ENCODE peak calls at places on chromosome 9, in four cellular contexts. W is A549, Q is right cardiac atrium, S is thyroid gland. I is an unnamed sample. For H3K9me3, the result is how much of the 10 kb centered on the place peaks cover.

GRCh38 chr9:84361645-84362044 is 21.1 kb upstream of the SLC28A3 start:
- DNase-seq in S (no peak), Q (no peak), W (no peak), I (no peak)

GRCh38 chr9:125161284-125161918 is 18.1 kb upstream of the SCAI start:
- DNase-seq in W (no peak), Q (no peak), S (peak), I (peak)

GRCh38 chr9:77018058-77019009 is 1.1 kb upstream of the FOXB2 start:
- DNase-seq in S (no peak), W (no peak), Q (no peak), I (no peak)

GRCh38 chr9:71755230-71755629 is 13.1 kb downstream of the CEMIP2 start:
- DNase-seq in S (no peak), W (no peak), Q (no peak), I (no peak)

GRCh38 chr9:119688547-119688946 is 319.3 kb upstream of the BRINP1 start:
- DNase-seq in Q (no peak), W (no peak), S (no peak), I (no peak)

GRCh38 chr9:116156621-116157314 is 3.2 kb downstream of the PAPPA start:
- DNase-seq in W (peak), Q (peak), S (peak), I (no peak)

GRCh38 chr9:128987800-128988199 is 40.3 kb downstream of the NUP188 start:
- DNase-seq in Q (no peak), W (no peak), S (no peak), I (no peak)

GRCh38 chr9:114446036-114446435 is 58.3 kb upstream of the AKNA start:
- DNase-seq in S (no peak), Q (no peak), W (no peak), I (no peak)

GRCh38 chr9:37820142-37820541 is 19.5 kb downstream of the DCAF10 start:
- DNase-seq in W (no peak), Q (no peak), S (no peak), I (no peak)

GRCh38 chr9:8365029-8365428 is 565.5 kb upstream of the DMAC1 start:
- DNase-seq in S (no peak), W (no peak), Q (no peak), I (no peak)

GRCh38 chr9:122121391-122121790 is 28.3 kb upstream of the TTLL11 start:
- DNase-seq in Q (no peak), S (no peak), W (no peak), I (no peak)

GRCh38 chr9:36632892-36633291 is 60.2 kb downstream of the MELK start:
- DNase-seq in S (no peak), Q (no peak), W (peak), I (no peak)

GRCh38 chr9:127785023-127785932 is 556 bp upstream of the CDK9 start:
- DNase-seq in S (peak), W (peak), Q (peak), I (peak)

GRCh38 chr9:70409800-70410199 is 4.7 kb downstream of the KLF9 start:
- DNase-seq in Q (no peak), W (no peak), S (no peak), I (no peak)

GRCh38 chr9:123420560-123421210 is 64.7 kb downstream of the CRB2 start:
- DNase-seq in W (no peak), Q (no peak), S (no peak), I (no peak)

GRCh38 chr9:27539479-27540441 is 10.1 kb upstream of the MOB3B start:
- DNase-seq in W (peak), S (peak), Q (peak), I (no peak)

GRCh38 chr9:130942084-130942483 is 3.0 kb upstream of the FIBCD1 start:
- DNase-seq in Q (no peak), W (no peak), S (no peak), I (no peak)

GRCh38 chr9:83538172-83538889 is at the start of gene FRMD3:
- DNase-seq in Q (peak), W (peak), S (peak), I (peak)

GRCh38 chr9:95048225-95049087 is 269.1 kb downstream of the FANCC start:
- DNase-seq in S (peak), Q (peak), W (peak), I (peak)

GRCh38 chr9:79489241-79490000 is 82.3 kb upstream of the TLE4 start:
- DNase-seq in S (peak), Q (peak), W (peak), I (peak)

GRCh38 chr9:117528225-117528624 is 113.4 kb upstream of the ASTN2 start:
- DNase-seq in W (no peak), S (no peak), Q (no peak), I (no peak)

GRCh38 chr9:98568234-98568922 is 140.4 kb downstream of the GABBR2 start:
- DNase-seq in Q (no peak), S (no peak), W (no peak), I (no peak)

GRCh38 chr9:97397220-97397619 is 14.7 kb upstream of the TDRD7 start:
- DNase-seq in W (no peak), Q (no peak), S (no peak), I (no peak)

GRCh38 chr9:98045234-98046160 is 11.0 kb upstream of the NANS start:
- DNase-seq in Q (no peak), W (peak), S (no peak), I (no peak)

GRCh38 chr9:116288658-116289057 is 135.1 kb downstream of the PAPPA start:
- DNase-seq in W (peak), Q (no peak), S (no peak), I (no peak)

GRCh38 chr9:23830949-23831730 is 5.1 kb upstream of the ELAVL2 start:
- DNase-seq in S (no peak), W (no peak), Q (no peak), I (no peak)

GRCh38 chr9:88498880-88499279 is 36.1 kb upstream of the NXNL2 start:
- DNase-seq in S (peak), W (no peak), Q (peak), I (no peak)

GRCh38 chr9:107481035-107481434 is 8.5 kb downstream of the KLF4 start:
- DNase-seq in S (no peak), W (peak), Q (no peak), I (no peak)

GRCh38 chr9:103802068-103802467 is 292.0 kb upstream of the SMC2 start:
- DNase-seq in Q (no peak), W (peak), S (no peak), I (no peak)
- H3K9me3 ChIP-seq in Q (under half), W (under half), S (under half), I (under half)

DNA sequence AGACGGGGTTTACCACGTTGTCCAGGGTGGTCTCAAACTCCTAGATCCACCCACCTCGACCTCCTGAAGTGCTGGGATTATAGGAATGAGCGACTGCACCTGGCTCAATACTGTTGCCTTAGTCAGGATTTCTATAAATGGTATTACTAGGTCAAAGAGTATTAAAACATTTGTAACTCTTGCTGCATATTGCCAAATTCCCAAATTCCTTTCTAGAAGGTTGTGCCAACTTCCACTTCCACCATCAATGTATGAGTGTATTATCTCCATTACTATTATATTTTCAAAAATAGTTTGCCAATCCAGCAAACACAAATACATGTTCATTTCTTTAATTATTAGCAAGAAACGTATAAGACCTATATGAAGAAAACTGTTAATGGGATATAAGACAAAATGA is 10.6 kb downstream of the PTGR1 start:
- DNase-seq in S (no peak), Q (no peak), W (no peak), I (no peak)
- H3K9me3 ChIP-seq in S (under half), Q (under half), W (under half), I (under half)

GRCh38 chr9:15510789-15511575 is at the start of gene PSIP1:
- DNase-seq in Q (peak), W (peak), S (peak), I (peak)
- H3K9me3 ChIP-seq in Q (under half), W (under half), S (under half), I (under half)

GRCh38 chr9:33638516-33638915 is 114.5 kb downstream of the ANKRD18B start:
- DNase-seq in S (no peak), Q (no peak), W (no peak), I (no peak)
- H3K9me3 ChIP-seq in S (under half), Q (under half), W (under half), I (under half)

DNA sequence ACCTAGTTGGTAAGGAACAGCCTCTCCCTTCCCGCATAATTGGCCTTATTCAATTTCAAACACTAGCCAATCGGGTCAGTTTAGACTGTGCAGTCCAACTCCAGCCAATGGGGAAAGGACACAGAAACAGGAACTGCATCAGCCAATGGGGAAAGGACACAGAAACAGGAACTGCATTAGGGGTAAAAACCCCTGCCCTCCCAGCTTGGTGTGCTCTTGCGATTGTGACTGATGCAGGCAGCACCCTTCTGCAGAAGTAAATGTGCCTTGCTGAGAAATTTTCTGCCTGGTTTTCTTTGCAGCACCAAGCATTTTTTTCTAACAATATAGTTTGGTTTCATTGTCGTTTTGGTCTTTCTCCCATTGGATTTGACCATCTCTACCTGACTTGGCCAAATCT is 8.6 kb upstream of the GLT6D1 start:
- DNase-seq in W (no peak), S (no peak), Q (no peak), I (no peak)
- H3K9me3 ChIP-seq in W (half or more), S (under half), Q (under half), I (half or more)

I was measured in tibial nerve.